ENCODE peak calls at places on chromosomes 12 and 14, in five cellular contexts. V is RWPE1, K is non-pigmented ciliary epithelial cell, C is fibroblast of the conjunctiva, W is SJCRH30. I is an unnamed sample.

GRCh38 chr12:92365836-92366235 is 220.2 kb upstream of the BTG1 start:
- DNase-seq in V (no peak), K (no peak), C (no peak), W (no peak), I (no peak)

GRCh38 chr12:123126294-123127144 is 24.4 kb downstream of the PITPNM2 start:
- DNase-seq in V (peak; percentile 92), K (peak; percentile 95), C (peak; percentile 91), W (peak; percentile 74), I (peak; percentile 93)

GRCh38 chr12:53325539-53326061 is 4.2 kb upstream of the AAAS start:
- DNase-seq in V (peak; percentile 20), K (no peak), C (no peak), W (peak; percentile 28), I (peak; percentile 60)

GRCh38 chr14:63986789-63987533 is 134.2 kb downstream of the SYNE2 start:
- DNase-seq in V (peak; percentile 52), K (peak; percentile 30), C (peak; percentile 39), W (no peak), I (no peak)

GRCh38 chr14:20302042-20302761 is 3.5 kb downstream of the TTC5 start:
- DNase-seq in V (no peak), K (peak; percentile 27), C (no peak), W (no peak), I (peak; percentile 2)

GRCh38 chr12:131120831-131121271 is 167.1 kb downstream of the ADGRD1 start:
- DNase-seq in V (no peak), K (no peak), C (no peak), W (no peak), I (no peak)

GRCh38 chr12:12425616-12426015 is 68.7 kb downstream of the BORCS5 start:
- DNase-seq in V (no peak), K (no peak), C (no peak), W (no peak), I (no peak)

GRCh38 chr12:75635606-75636444 is 124.4 kb upstream of the KRR1 start:
- DNase-seq in V (no peak), K (peak; percentile 93), C (no peak), W (no peak), I (peak; percentile 48)

GRCh38 chr12:126069549-126070165 is 1004.4 kb downstream of the AACS start:
- DNase-seq in V (peak; percentile 27), K (peak; percentile 11), C (peak; percentile 8), W (peak; percentile 45), I (peak; percentile 38)

GRCh38 chr14:100533647-100534485 is 53.4 kb downstream of the BEGAIN start:
- DNase-seq in V (no peak), K (no peak), C (no peak), W (peak; percentile 1), I (peak; percentile 13)

GRCh38 chr14:25136811-25137210 is 86.9 kb upstream of the STXBP6 start:
- DNase-seq in V (no peak), K (no peak), C (no peak), W (no peak), I (no peak)

GRCh38 chr12:24919346-24920001 is 29.4 kb downstream of the BCAT1 start:
- DNase-seq in V (no peak), K (no peak), C (no peak), W (no peak), I (no peak)

GRCh38 chr14:91269076-91269991 is 24.8 kb upstream of the GPR68 start:
- DNase-seq in V (no peak), K (no peak), C (no peak), W (peak; percentile 91), I (no peak)

GRCh38 chr12:6072302-6072752 is 52.1 kb downstream of the VWF start:
- DNase-seq in V (no peak), K (no peak), C (no peak), W (no peak), I (no peak)

GRCh38 chr14:73503648-73504047 is 12.9 kb downstream of the RIOX1 start:
- DNase-seq in V (no peak), K (peak; percentile 42), C (no peak), W (no peak), I (no peak)

GRCh38 chr12:52050116-52050770 is 999 bp upstream of the NR4A1 start:
- DNase-seq in V (no peak), K (no peak), C (no peak), W (no peak), I (no peak)

GRCh38 chr12:80382254-80382653 is 61.8 kb upstream of the PTPRQ start:
- DNase-seq in V (no peak), K (no peak), C (no peak), W (no peak), I (no peak)

GRCh38 chr14:106129274-106129673 is 602.9 kb downstream of the TMEM121 start:
- DNase-seq in V (no peak), K (no peak), C (no peak), W (no peak), I (no peak)

GRCh38 chr12:132278421-132279183 is 50.8 kb downstream of the GALNT9 start:
- DNase-seq in V (no peak), K (no peak), C (no peak), W (no peak), I (no peak)

GRCh38 chr12:57031228-57031670 is 14.9 kb upstream of the TAC3 start:
- DNase-seq in V (peak; percentile 69), K (no peak), C (no peak), W (no peak), I (no peak)

GRCh38 chr14:52013984-52014600 is 24.7 kb downstream of the RTRAF start:
- DNase-seq in V (no peak), K (no peak), C (no peak), W (peak; percentile 22), I (no peak)

GRCh38 chr12:124231980-124232653 is 62.8 kb upstream of the RFLNA start:
- DNase-seq in V (no peak), K (no peak), C (no peak), W (peak; percentile 84), I (no peak)

GRCh38 chr14:51490205-51490604 is 161.5 kb upstream of the FRMD6 start:
- DNase-seq in V (no peak), K (no peak), C (no peak), W (no peak), I (no peak)

GRCh38 chr12:29796823-29797263 is 13.1 kb upstream of the TMTC1 start:
- DNase-seq in V (peak; percentile 29), K (peak; percentile 78), C (peak; percentile 93), W (peak; percentile 58), I (peak; percentile 86)

GRCh38 chr12:50985322-50985721 is 33.0 kb downstream of the HIGD1C start:
- DNase-seq in V (no peak), K (peak; percentile 52), C (peak; percentile 68), W (no peak), I (no peak)

GRCh38 chr12:7788316-7788689 is 899 bp upstream of the NANOG start:
- DNase-seq in V (no peak), K (no peak), C (no peak), W (no peak), I (no peak)

GRCh38 chr12:121145221-121145620 is 12.5 kb downstream of the P2RX7 start:
- DNase-seq in V (no peak), K (no peak), C (no peak), W (no peak), I (no peak)

GRCh38 chr12:1907652-1908611 is 10.5 kb downstream of the CACNA2D4 start:
- DNase-seq in V (peak; percentile 25), K (no peak), C (no peak), W (peak; percentile 36), I (no peak)

GRCh38 chr14:95183532-95184412 is 26.4 kb upstream of the DICER1 start:
- DNase-seq in V (no peak), K (no peak), C (no peak), W (no peak), I (no peak)

GRCh38 chr14:26709019-26709418 is 111.2 kb upstream of the NOVA1 start:
- DNase-seq in V (no peak), K (peak; percentile 11), C (no peak), W (no peak), I (no peak)

GRCh38 chr14:93752980-93753561 is 35.2 kb downstream of the PRIMA1 start:
- DNase-seq in V (no peak), K (no peak), C (no peak), W (no peak), I (no peak)

GRCh38 chr14:101241147-101241546 is 320.1 kb upstream of the DIO3 start:
- DNase-seq in V (no peak), K (no peak), C (no peak), W (no peak), I (no peak)